ENCODE peak calls at places on chromosomes 7 and 10, in nine cellular contexts. X, Q, Z, I, C, P, G, J and H are unnamed samples.

GRCh38 chr10:122515022-122515424 is 45.5 kb upstream of the DMBT1 start:
- DNase-seq in X (no peak), Q (no peak), Z (peak), I (no peak), C (no peak), P (no peak), G (no peak), J (peak), H (no peak)

GRCh38 chr10:119896061-119896655 is 3.6 kb downstream of the SEC23IP start:
- DNase-seq in X (no peak), Q (no peak), Z (peak), I (peak), C (peak), P (no peak), G (no peak), J (peak), H (no peak)

GRCh38 chr10:43094091-43094484 is 17.2 kb downstream of the RET start:
- DNase-seq in X (no peak), Q (no peak), Z (no peak), I (no peak), C (no peak), P (no peak), G (no peak), J (no peak), H (no peak)

GRCh38 chr10:12394236-12395033 is 45.1 kb downstream of the CAMK1D start:
- DNase-seq in X (no peak), Q (no peak), Z (peak), I (no peak), C (no peak), P (no peak), G (no peak), J (no peak), H (no peak)

GRCh38 chr7:5699951-5700384 is 81.5 kb downstream of the RNF216 start:
- DNase-seq in X (peak), Q (no peak), Z (no peak), I (no peak), C (no peak), P (no peak), G (peak), J (no peak), H (peak)

GRCh38 chr7:143236408-143236990 is 14.7 kb downstream of the TAS2R40 start:
- DNase-seq in X (no peak), Q (no peak), Z (no peak), I (no peak), C (no peak), P (no peak), G (no peak), J (no peak), H (no peak)

GRCh38 chr7:106425017-106425719 is 140.4 kb upstream of the NAMPT start:
- DNase-seq in X (no peak), Q (peak), Z (peak), I (peak), C (peak), P (peak), G (peak), J (peak), H (peak)

GRCh38 chr7:17176633-17177032 is 121.8 kb upstream of the AHR start:
- DNase-seq in X (no peak), Q (no peak), Z (no peak), I (no peak), C (no peak), P (no peak), G (no peak), J (no peak), H (no peak)

GRCh38 chr10:58573144-58573543 is 60.5 kb downstream of the BICC1 start:
- DNase-seq in X (no peak), Q (no peak), Z (peak), I (no peak), C (no peak), P (no peak), G (no peak), J (no peak), H (no peak)

GRCh38 chr10:4850400-4850799 is 24.4 kb downstream of the AKR1E2 start:
- DNase-seq in X (no peak), Q (no peak), Z (no peak), I (no peak), C (no peak), P (no peak), G (no peak), J (no peak), H (no peak)

GRCh38 chr10:4851176-4851575 is 25.2 kb downstream of the AKR1E2 start:
- DNase-seq in X (no peak), Q (no peak), Z (no peak), I (no peak), C (no peak), P (no peak), G (no peak), J (no peak), H (no peak)

GRCh38 chr10:4848341-4849041 is 22.5 kb downstream of the AKR1E2 start:
- DNase-seq in X (no peak), Q (no peak), Z (no peak), I (no peak), C (no peak), P (no peak), G (no peak), J (peak), H (no peak)

GRCh38 chr10:4849042-4849402 is 23.0 kb downstream of the AKR1E2 start:
- DNase-seq in X (no peak), Q (no peak), Z (no peak), I (no peak), C (no peak), P (no peak), G (no peak), J (no peak), H (no peak)

GRCh38 chr10:4849555-4850242 is 23.7 kb downstream of the AKR1E2 start:
- DNase-seq in X (peak), Q (peak), Z (peak), I (peak), C (peak), P (peak), G (peak), J (peak), H (peak)
- H3K4me3 ChIP-seq in X (no peak), Q (no peak), Z (peak), I (no peak), C (no peak), P (no peak), G (no peak), J (no peak), H (no peak)

GRCh38 chr10:71747808-71748523 is 25.4 kb downstream of the VSIR start:
- DNase-seq in X (no peak), Q (no peak), Z (no peak), I (no peak), C (no peak), P (no peak), G (peak), J (no peak), H (no peak)
- H3K4me3 ChIP-seq in X (no peak), Q (no peak), Z (no peak), I (no peak), C (no peak), P (no peak), G (no peak), J (no peak), H (no peak)

GRCh38 chr7:99679032-99679399 is 780 bp downstream of the CYP3A5 start:
- DNase-seq in X (no peak), Q (peak), Z (peak), I (no peak), C (peak), P (no peak), G (no peak), J (no peak), H (no peak)
- H3K4me3 ChIP-seq in X (no peak), Q (peak), Z (peak), I (no peak), C (peak), P (peak), G (no peak), J (no peak), H (no peak)

DNA sequence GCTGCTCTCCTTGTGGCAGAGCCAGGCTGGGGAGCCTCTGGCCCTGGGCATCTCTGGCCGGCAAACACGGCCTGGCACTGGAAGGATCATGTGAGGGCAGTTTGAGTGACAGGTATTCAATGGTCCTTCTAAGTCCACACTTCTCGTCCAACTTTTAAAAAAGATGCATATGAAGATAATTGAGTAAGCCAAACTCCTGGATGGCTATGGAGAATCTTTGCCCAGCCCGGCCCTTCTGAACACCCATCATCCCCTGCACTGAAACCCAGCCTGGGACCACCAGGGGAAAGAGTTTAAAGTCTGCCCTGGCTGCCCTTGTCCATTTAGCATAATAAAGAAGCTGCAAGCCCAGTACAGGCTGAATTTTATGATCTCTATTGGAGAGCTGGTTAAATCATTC is 4.1 kb downstream of the PTF1A start:
- DNase-seq in X (no peak), Q (no peak), Z (no peak), I (no peak), C (no peak), P (no peak), G (no peak), J (no peak), H (no peak)
- H3K4me3 ChIP-seq in X (no peak), Q (no peak), Z (no peak), I (no peak), C (no peak), P (no peak), G (no peak), J (no peak), H (no peak)

DNA sequence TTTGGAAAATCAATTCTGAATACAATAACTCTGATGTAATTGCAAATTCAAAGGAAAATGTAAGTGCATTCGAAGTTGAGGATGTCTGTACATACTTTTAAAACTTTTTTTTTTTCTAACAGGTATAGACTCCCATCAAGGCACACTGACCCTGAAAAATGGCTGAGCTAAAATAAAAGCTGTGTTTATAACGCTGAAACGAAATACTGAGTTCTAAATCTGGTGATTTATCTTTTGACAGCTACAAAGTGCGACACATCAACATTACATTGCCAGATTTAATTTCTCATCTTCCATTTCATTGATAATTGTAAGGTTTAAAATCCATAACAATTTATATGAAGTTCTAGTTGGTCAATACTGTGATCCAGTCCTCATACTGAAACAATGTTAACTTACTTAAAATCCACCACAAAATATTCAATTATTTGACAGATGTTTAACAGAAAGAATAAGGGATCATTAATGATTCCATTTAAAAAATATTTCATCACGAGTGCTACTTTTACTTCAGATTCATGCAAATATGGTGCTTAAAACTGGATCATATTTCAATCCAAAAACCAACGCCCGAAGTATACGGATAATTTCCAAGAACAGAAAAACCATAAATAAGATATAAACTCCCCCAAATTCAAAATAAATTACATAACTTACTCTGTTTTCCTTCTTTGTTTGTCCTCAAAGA is 1.4 kb downstream of the RAB11FIP2 start:
- DNase-seq in X (no peak), Q (no peak), Z (peak), I (no peak), C (no peak), P (no peak), G (no peak), J (no peak), H (no peak)
- H3K4me3 ChIP-seq in X (peak), Q (peak), Z (peak), I (peak), C (peak), P (peak), G (peak), J (peak), H (peak)

GRCh38 chr7:128052404-128052803 is 21.2 kb upstream of the LRRC4 start:
- DNase-seq in X (no peak), Q (no peak), Z (no peak), I (no peak), C (no peak), P (no peak), G (no peak), J (no peak), H (no peak)
- H3K4me3 ChIP-seq in X (no peak), Q (no peak), Z (no peak), I (no peak), C (no peak), P (no peak), G (no peak), J (no peak), H (no peak)

DNA sequence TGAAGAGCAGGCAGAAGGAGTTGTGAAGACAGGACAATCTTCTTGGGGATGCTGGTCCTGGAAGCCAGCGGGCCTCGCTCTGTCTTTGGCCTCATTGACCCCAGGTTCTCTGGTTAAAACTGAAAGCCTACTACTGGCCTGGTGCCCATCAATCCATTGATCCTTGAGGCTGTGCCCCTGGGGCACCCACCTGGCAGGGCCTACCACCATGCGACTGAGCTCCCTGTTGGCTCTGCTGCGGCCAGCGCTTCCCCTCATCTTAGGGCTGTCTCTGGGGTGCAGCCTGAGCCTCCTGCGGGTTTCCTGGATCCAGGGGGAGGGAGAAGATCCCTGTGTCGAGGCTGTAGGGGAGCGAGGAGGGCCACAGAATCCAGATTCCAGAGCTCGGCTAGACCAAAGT is 1.5 kb downstream of the CHPF2 start:
- DNase-seq in X (no peak), Q (no peak), Z (no peak), I (no peak), C (no peak), P (no peak), G (no peak), J (no peak), H (no peak)
- H3K4me3 ChIP-seq in X (peak), Q (peak), Z (peak), I (peak), C (peak), P (peak), G (peak), J (no peak), H (peak)

DNA sequence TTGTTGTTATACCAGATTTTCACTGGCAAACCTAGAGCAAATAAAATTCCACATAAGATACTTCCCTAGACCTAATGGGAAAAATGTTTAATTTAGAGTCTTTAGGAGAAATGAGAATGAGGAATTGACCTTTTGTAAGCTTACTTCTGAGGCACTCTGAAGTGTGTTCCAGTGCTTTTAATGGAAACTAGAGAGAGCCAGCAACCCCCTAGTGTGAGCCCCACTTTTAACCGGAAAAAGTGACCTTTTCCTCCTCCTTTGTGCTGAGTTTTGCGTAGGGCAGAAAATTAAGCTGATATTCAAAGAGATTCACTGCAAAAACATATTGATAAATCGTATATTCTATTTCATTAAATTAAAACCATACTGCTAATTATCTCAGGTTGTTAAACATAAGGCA is 5.2 kb downstream of the IKZF1 start:
- DNase-seq in X (no peak), Q (no peak), Z (no peak), I (no peak), C (no peak), P (no peak), G (no peak), J (no peak), H (no peak)
- H3K4me3 ChIP-seq in X (no peak), Q (no peak), Z (no peak), I (no peak), C (no peak), P (peak), G (peak), J (no peak), H (peak)

DNA sequence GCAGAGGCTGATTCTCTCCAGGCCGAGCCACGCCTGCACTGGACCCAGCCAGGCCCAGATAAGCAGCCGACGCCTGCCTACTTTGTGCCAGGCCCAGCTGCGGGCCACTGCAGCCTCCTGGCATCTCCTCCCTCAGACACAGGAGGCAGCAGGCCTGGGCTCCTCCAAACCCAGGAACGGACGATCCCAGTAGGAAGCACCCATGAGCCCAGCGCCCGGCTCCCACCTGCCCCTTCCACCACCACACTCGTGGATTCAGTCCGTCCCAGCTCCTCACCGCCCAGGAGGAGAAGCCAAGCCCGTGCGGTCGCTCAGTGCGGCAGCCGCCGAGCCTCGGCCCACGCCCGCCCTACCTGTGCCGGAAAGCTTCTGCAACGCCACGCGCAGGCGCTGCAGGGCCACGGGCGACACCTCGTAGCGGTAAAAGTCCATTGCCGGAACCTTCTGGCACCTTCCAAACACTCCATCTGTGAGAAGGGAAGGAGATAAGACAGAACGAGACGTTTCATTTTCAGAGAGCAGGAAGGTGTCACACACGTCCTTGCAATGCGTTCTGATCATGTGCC is 271.1 kb downstream of the PTPRN2 start:
- DNase-seq in X (no peak), Q (no peak), Z (no peak), I (no peak), C (no peak), P (no peak), G (no peak), J (no peak), H (no peak)
- H3K4me3 ChIP-seq in X (no peak), Q (no peak), Z (no peak), I (no peak), C (no peak), P (no peak), G (no peak), J (no peak), H (no peak)

GRCh38 chr7:1499367-1500029 is 4.7 kb downstream of the INTS1 start:
- DNase-seq in X (no peak), Q (no peak), Z (no peak), I (no peak), C (no peak), P (no peak), G (no peak), J (no peak), H (no peak)

GRCh38 chr7:1498370-1499305 is 5.6 kb downstream of the INTS1 start:
- DNase-seq in X (no peak), Q (no peak), Z (no peak), I (no peak), C (no peak), P (no peak), G (no peak), J (no peak), H (no peak)

GRCh38 chr7:1501487-1502270 is 2.5 kb downstream of the INTS1 start:
- DNase-seq in X (no peak), Q (no peak), Z (no peak), I (no peak), C (no peak), P (no peak), G (no peak), J (no peak), H (no peak)

GRCh38 chr7:1502845-1503244 is 1.3 kb downstream of the INTS1 start:
- DNase-seq in X (no peak), Q (no peak), Z (no peak), I (no peak), C (no peak), P (no peak), G (no peak), J (no peak), H (no peak)

DNA sequence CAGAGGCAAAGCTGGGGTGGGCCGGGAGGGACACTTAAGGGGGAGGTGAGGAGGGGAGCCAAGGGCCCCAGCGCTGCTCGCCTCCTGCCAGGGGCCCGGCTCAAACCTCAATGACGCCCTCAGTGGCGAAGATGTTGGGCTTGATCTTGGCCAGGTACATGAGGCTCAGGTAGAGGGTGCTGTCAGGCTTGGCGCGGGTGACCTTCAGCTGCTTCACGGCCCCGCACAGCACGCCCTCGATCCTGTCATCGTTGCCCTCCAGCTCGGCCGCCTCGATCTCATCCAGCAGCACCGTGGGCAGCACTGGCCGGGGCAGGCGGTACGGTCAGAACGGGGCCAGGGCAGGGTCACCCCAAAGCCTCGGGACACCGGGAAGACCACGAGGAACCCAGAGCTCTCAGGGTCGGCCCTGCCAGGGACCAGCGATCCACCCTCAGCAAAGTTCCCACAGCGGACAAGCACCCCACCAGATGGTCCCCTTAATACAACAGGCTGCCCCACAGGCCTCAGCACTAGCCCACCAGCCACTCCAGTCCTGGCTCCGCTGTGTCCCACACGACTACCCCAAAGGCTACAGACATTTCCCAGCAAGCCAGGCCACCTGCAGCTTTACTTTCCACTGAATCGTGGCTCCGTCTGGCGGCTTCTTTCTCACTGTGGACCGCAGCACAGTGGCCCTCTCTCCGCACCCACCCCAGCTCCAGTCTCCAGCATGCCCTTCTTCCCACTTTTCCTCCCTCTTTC is 4.0 kb downstream of the INTS1 start:
- DNase-seq in X (no peak), Q (no peak), Z (no peak), I (no peak), C (no peak), P (no peak), G (no peak), J (no peak), H (no peak)
- H3K4me3 ChIP-seq in X (no peak), Q (no peak), Z (no peak), I (no peak), C (no peak), P (no peak), G (no peak), J (no peak), H (no peak)